ENCODE peak calls at places on chromosomes 4 and X, in four cellular contexts. X is esophagus squamous epithelium; G is CD8-positive, alpha-beta T cell; P is pancreas. A is an unnamed sample. For H3K4me1, the result is how much of the 10 kb centered on the place peaks cover.

GRCh38 chrX:154653048-154653401 is 354 bp downstream of the CTAG2 start:
- DNase-seq in G (no peak), P (peak), X (no peak), A (peak)

GRCh38 chr4:37964734-37965457 is 4.7 kb downstream of the PTTG2 start:
- DNase-seq in X (no peak), G (no peak), P (no peak), A (no peak)

GRCh38 chrX:2508648-2509335 is 8.0 kb upstream of the DHRSX start:
- DNase-seq in G (no peak), X (no peak), P (no peak), A (no peak)

GRCh38 chrX:70439016-70439415 is 5.6 kb upstream of the DLG3 start:
- DNase-seq in G (no peak), P (no peak), X (no peak), A (no peak)

GRCh38 chr4:58063761-58064160 is 953.6 kb upstream of the IGFBP7 start:
- DNase-seq in P (no peak), X (no peak), G (no peak), A (no peak)

GRCh38 chrX:43718956-43719355 is 62.9 kb downstream of the MAOA start:
- DNase-seq in X (no peak), P (no peak), G (no peak), A (no peak)

GRCh38 chrX:11968991-11969390 is 169.3 kb upstream of the FRMPD4 start:
- DNase-seq in G (no peak), X (no peak), P (no peak), A (no peak)

GRCh38 chr4:137749466-137749865 is 217.2 kb upstream of the PCDH18 start:
- DNase-seq in P (no peak), X (no peak), G (no peak), A (no peak)

GRCh38 chr4:9816285-9816684 is 34.9 kb downstream of the DRD5 start:
- DNase-seq in X (no peak), P (no peak), G (no peak), A (no peak)

GRCh38 chr4:31235961-31236360 is 515.8 kb downstream of the PCDH7 start:
- DNase-seq in P (no peak), G (no peak), X (no peak), A (no peak)

GRCh38 chr4:143391895-143392294 is 55.2 kb downstream of the GAB1 start:
- DNase-seq in X (no peak), P (no peak), G (no peak), A (no peak)

GRCh38 chr4:102546635-102547034 is 45.5 kb downstream of the NFKB1 start:
- DNase-seq in X (no peak), P (no peak), G (no peak), A (no peak)

GRCh38 chr4:186472948-186473347 is 82.4 kb downstream of the MTNR1A start:
- DNase-seq in G (no peak), P (no peak), X (no peak), A (peak)

GRCh38 chr4:184439856-184440592 is 34.3 kb downstream of the IRF2 start:
- DNase-seq in X (no peak), P (no peak), G (no peak), A (no peak)

GRCh38 chrX:10393899-10394298 is 226.5 kb downstream of the MID1 start:
- DNase-seq in P (no peak), X (no peak), G (no peak), A (no peak)

GRCh38 chrX:153411988-153412574 is 809 bp downstream of the ZFP92 start:
- DNase-seq in P (no peak), X (no peak), G (no peak), A (no peak)

GRCh38 chr4:188138227-188138626 is 1.0 kb upstream of the TRIML1 start:
- DNase-seq in X (no peak), P (no peak), G (no peak), A (no peak)

GRCh38 chrX:133068461-133068860 is 28.4 kb downstream of the USP26 start:
- DNase-seq in X (no peak), G (no peak), P (no peak), A (no peak)

GRCh38 chr4:129240816-129241215 is 144.9 kb downstream of the C4orf33 start:
- DNase-seq in X (no peak), P (no peak), G (no peak), A (no peak)

GRCh38 chrX:39242187-39242586 is 440.9 kb downstream of the MID1IP1 start:
- DNase-seq in P (no peak), X (no peak), G (no peak), A (no peak)

GRCh38 chr4:80097395-80098177 is 24.6 kb upstream of the ANTXR2 start:
- DNase-seq in G (no peak), X (no peak), P (no peak), A (no peak)

GRCh38 chrX:10496345-10496965 is 123.9 kb downstream of the MID1 start:
- DNase-seq in P (no peak), G (no peak), X (no peak), A (no peak)

GRCh38 chrX:148592595-148592994 is 92.2 kb downstream of the AFF2 start:
- DNase-seq in P (no peak), G (no peak), X (no peak), A (no peak)

GRCh38 chr4:42350611-42351182 is 46.6 kb upstream of the SHISA3 start:
- DNase-seq in P (no peak), G (no peak), X (no peak), A (no peak)

GRCh38 chrX:119655125-119655524 is 37.8 kb downstream of the SEPTIN6 start:
- DNase-seq in G (no peak), X (no peak), P (no peak), A (no peak)

GRCh38 chr4:94578195-94578594 is 126.5 kb downstream of the PDLIM5 start:
- DNase-seq in G (no peak), P (no peak), X (no peak), A (no peak)

GRCh38 chrX:13364230-13364629 is 44.4 kb upstream of the ATXN3L start:
- DNase-seq in X (no peak), G (no peak), P (no peak), A (no peak)

GRCh38 chr4:73066928-73067327 is 2.6 kb downstream of the COX18 start:
- DNase-seq in X (no peak), G (no peak), P (no peak), A (no peak)

GRCh38 chrX:69158166-69159040 is 6.8 kb downstream of the PJA1 start:
- DNase-seq in P (no peak), X (no peak), G (peak), A (peak)

GRCh38 chrX:46573331-46573895 is at the start of gene CHST7:
- DNase-seq in X (no peak), G (peak), P (peak), A (no peak)

GRCh38 chr4:159296061-159296460 is 193.2 kb downstream of the RAPGEF2 start:
- DNase-seq in X (no peak), P (no peak), G (no peak), A (no peak)

GRCh38 chrX:53714580-53715335 is 28.2 kb upstream of the HUWE1 start:
- DNase-seq in G (peak), X (no peak), P (no peak), A (no peak)

GRCh38 chr4:8405516-8405875 is 35.0 kb downstream of the ACOX3 start:
- DNase-seq in X (no peak), G (no peak), P (peak), A (no peak)

GRCh38 chrX:154457491-154458115 is 478 bp upstream of the PLXNA3 start:
- DNase-seq in P (peak), X (no peak), G (peak), A (no peak)

GRCh38 chr4:139901516-139902327 is 236.1 kb downstream of the MGST2 start:
- DNase-seq in X (no peak), P (no peak), G (no peak), A (no peak)

GRCh38 chr4:185779520-185779919 is 32.5 kb downstream of the SORBS2 start:
- DNase-seq in X (no peak), G (no peak), P (no peak), A (no peak)

GRCh38 chrX:83022020-83022419 is 486.1 kb upstream of the POU3F4 start:
- DNase-seq in X (no peak), G (no peak), P (no peak), A (no peak)

DNA sequence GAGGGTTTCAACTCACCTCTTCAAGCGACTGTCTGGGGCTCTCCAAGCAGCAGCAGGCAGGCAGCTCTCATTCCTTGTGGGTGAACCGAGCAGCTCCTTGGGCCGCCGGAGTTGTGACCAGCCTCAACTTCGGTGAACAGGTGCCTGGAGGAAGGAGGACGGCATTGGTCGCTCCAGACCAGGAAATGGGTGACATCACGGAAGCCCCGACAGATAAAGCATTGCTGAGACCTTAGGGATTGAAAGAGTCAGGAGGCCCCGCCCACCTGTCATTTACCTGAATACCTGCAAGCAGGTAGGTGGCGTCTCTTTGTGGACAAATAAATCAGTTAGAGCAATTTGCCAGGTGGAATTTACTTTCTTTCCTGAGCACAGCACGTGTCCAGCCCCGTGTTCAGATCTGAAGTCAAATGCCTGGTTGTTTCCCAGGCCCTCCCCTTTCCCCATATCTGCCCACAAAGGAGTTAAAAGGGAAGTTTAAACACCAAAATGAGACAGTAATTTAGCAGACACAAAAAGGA is at the start of gene LNX1:
- DNase-seq in X (peak), P (peak), G (no peak), A (no peak)
- H3K4me3 ChIP-seq in X (peak), P (peak), G (no peak), A (no peak)

DNA sequence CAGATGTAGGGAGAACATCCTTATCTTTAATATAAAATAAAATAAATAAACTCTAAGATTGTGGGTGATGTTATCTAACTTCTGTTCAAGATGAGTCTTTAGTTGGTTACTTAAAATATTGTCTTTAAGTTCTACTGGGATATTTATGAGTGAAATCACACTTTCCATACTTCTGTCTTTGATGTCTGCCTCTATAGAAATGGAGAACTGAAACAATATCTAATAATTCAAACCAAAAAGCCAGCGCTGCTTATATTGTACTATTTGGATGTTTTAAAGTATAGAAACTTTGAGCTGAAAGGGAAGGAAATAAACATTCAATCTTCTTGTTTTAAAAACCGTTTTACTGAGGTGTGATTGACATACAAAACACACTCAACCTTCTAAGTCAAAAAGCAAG is 44.8 kb upstream of the RPS6KA3 start:
- DNase-seq in X (no peak), G (no peak), P (no peak), A (no peak)
- TF ChIP-seq CTCF in X (no peak), G (no peak), P (no peak), A (no peak)

GRCh38 chr4:121819216-121819980 is 4.3 kb downstream of the CCNA2 start:
- DNase-seq in G (no peak), P (no peak), X (no peak), A (no peak)
- H3K4me1 ChIP-seq in G (under half), P (under half), X (under half), A (under half)

GRCh38 chr4:82284858-82285805 is 88.7 kb downstream of the HNRNPD start:
- DNase-seq in G (peak), P (peak), X (peak), A (peak)

GRCh38 chr4:82287720-82288119 is 86.1 kb downstream of the HNRNPD start:
- DNase-seq in G (no peak), X (no peak), P (no peak), A (no peak)

GRCh38 chr4:82282875-82283274 is 90.9 kb downstream of the HNRNPD start:
- DNase-seq in P (no peak), G (no peak), X (no peak), A (no peak)

GRCh38 chr4:82284475-82284857 is 89.3 kb downstream of the HNRNPD start:
- DNase-seq in X (no peak), G (no peak), P (no peak), A (no peak)
- H3K4me3 ChIP-seq in X (peak), G (peak), P (no peak), A (peak)

GRCh38 chr4:118676128-118676527 is 9.1 kb upstream of the METTL14 start:
- DNase-seq in G (no peak), P (no peak), X (no peak), A (no peak)
- TF ChIP-seq CTCF in G (no peak), P (no peak), X (no peak), A (no peak)

A was measured in vagina.